ENCODE peak calls at places on chromosomes 16 and 17, in seven cellular contexts. V, K, N, H, Q, G and F are unnamed samples.

GRCh38 chr17:55454906-55455474 is 33.4 kb upstream of the MMD start:
- DNase-seq in V (no peak), Q (peak; percentile 93), N (no peak), K (no peak), H (no peak), G (no peak), F (peak; percentile 90)

GRCh38 chr16:1559446-1559975 is 26.0 kb downstream of the TMEM204 start:
- DNase-seq in N (no peak), K (no peak), V (no peak), Q (no peak), H (no peak), G (no peak), F (no peak)

GRCh38 chr17:73624496-73624988 is 19.7 kb downstream of the SDK2 start:
- DNase-seq in K (no peak), V (no peak), H (no peak), Q (no peak), G (no peak), N (no peak), F (no peak)

GRCh38 chr16:3656491-3657468 is 2.3 kb downstream of the DNASE1 start:
- DNase-seq in G (no peak), Q (peak; percentile 20), H (peak; percentile 44), K (no peak), V (peak; percentile 12), N (no peak), F (no peak)

GRCh38 chr16:53417011-53417410 is 17.3 kb upstream of the RBL2 start:
- DNase-seq in K (no peak), Q (peak; percentile 78), G (no peak), N (no peak), H (no peak), V (no peak), F (peak; percentile 52)

GRCh38 chr16:55015181-55015913 is 84.7 kb downstream of the IRX5 start:
- DNase-seq in K (no peak), Q (no peak), H (no peak), G (no peak), V (no peak), N (no peak), F (no peak)

GRCh38 chr16:88505405-88506082 is 52.5 kb downstream of the ZFPM1 start:
- DNase-seq in Q (no peak), V (peak; percentile 37), H (peak; percentile 76), N (peak; percentile 56), G (peak; percentile 79), K (no peak), F (no peak)

GRCh38 chr17:30093463-30094147 is 23.0 kb upstream of the NSRP1 start:
- DNase-seq in V (no peak), Q (peak; percentile 37), N (no peak), K (no peak), H (peak; percentile 41), G (peak; percentile 76), F (peak; percentile 70)

GRCh38 chr17:19384723-19385391 is 2.1 kb downstream of the MFAP4 start:
- DNase-seq in N (no peak), G (no peak), K (peak; percentile 97), V (peak; percentile 91), Q (peak; percentile 69), H (no peak), F (peak; percentile 75)

GRCh38 chr16:4494746-4495490 is 18.7 kb downstream of the HMOX2 start:
- DNase-seq in G (peak; percentile 33), V (no peak), Q (peak; percentile 86), H (no peak), N (no peak), K (no peak), F (peak; percentile 79)

GRCh38 chr16:4865231-4865860 is 18.1 kb downstream of the UBN1 start:
- DNase-seq in G (no peak), K (peak; percentile 21), N (no peak), H (no peak), Q (no peak), V (no peak), F (no peak)

GRCh38 chr17:7404737-7405412 is 978 bp upstream of the TMEM256 start:
- DNase-seq in K (no peak), N (no peak), Q (no peak), G (peak; percentile 74), V (peak; percentile 75), H (peak; percentile 68), F (peak; percentile 54)

GRCh38 chr17:64106918-64107317 is 23.0 kb downstream of the ERN1 start:
- DNase-seq in G (no peak), H (no peak), V (no peak), N (no peak), Q (no peak), K (no peak), F (no peak)

GRCh38 chr17:9986754-9987382 is 81.8 kb upstream of the RCVRN start:
- DNase-seq in V (no peak), K (no peak), N (no peak), G (no peak), H (no peak), Q (no peak), F (no peak)

GRCh38 chr17:55990332-55991006 is 162.8 kb upstream of the ANKFN1 start:
- DNase-seq in N (no peak), V (no peak), H (no peak), G (no peak), K (no peak), Q (no peak), F (no peak)

GRCh38 chr17:5545051-5545987 is 39.0 kb downstream of the NLRP1 start:
- DNase-seq in Q (peak; percentile 13), K (no peak), V (no peak), N (no peak), G (no peak), H (no peak), F (peak; percentile 24)

GRCh38 chr16:14322186-14322585 is 251.1 kb downstream of the MRTFB start:
- DNase-seq in H (no peak), N (no peak), V (no peak), Q (no peak), G (no peak), K (no peak), F (no peak)

GRCh38 chr16:997440-998051 is 16.0 kb downstream of the SOX8 start:
- DNase-seq in V (peak; percentile 55), H (peak; percentile 56), G (peak; percentile 41), N (no peak), Q (peak; percentile 57), K (no peak), F (peak; percentile 40)

GRCh38 chr17:68732301-68732749 is 131.2 kb upstream of the FAM20A start:
- DNase-seq in N (no peak), Q (no peak), H (no peak), V (no peak), G (no peak), K (no peak), F (no peak)

GRCh38 chr17:29357821-29358232 is 32.3 kb upstream of the TAOK1 start:
- DNase-seq in K (no peak), G (no peak), Q (peak; percentile 70), H (no peak), N (no peak), V (no peak), F (peak; percentile 16)

GRCh38 chr16:51818342-51818944 is 667.4 kb upstream of the SALL1 start:
- DNase-seq in V (no peak), N (no peak), K (no peak), Q (peak; percentile 78), H (peak; percentile 6), G (peak; percentile 75), F (peak; percentile 49)

GRCh38 chr17:59884861-59885260 is 7.9 kb downstream of the TUBD1 start:
- DNase-seq in K (no peak), H (no peak), N (no peak), V (no peak), Q (no peak), G (no peak), F (no peak)

GRCh38 chr17:31695456-31696090 is 163.5 kb downstream of the COPRS start:
- DNase-seq in H (no peak), N (no peak), Q (peak; percentile 47), V (no peak), K (no peak), G (no peak), F (peak; percentile 66)

GRCh38 chr17:7261377-7262191 is 694 bp downstream of the CLDN7 start:
- DNase-seq in N (peak; percentile 28), K (no peak), V (no peak), G (no peak), Q (no peak), H (no peak), F (no peak)

GRCh38 chr16:23060458-23061320 is 88.6 kb downstream of the USP31 start:
- DNase-seq in N (peak; percentile 32), H (peak; percentile 57), K (no peak), V (peak; percentile 87), Q (peak; percentile 76), G (peak; percentile 81), F (peak; percentile 75)

GRCh38 chr16:30974348-30974747 is 10.7 kb upstream of the HSD3B7 start:
- DNase-seq in N (no peak), G (no peak), K (no peak), V (no peak), Q (no peak), H (no peak), F (no peak)

GRCh38 chr17:14427914-14428639 is 127.2 kb downstream of the HS3ST3B1 start:
- DNase-seq in N (peak; percentile 55), K (no peak), Q (no peak), V (no peak), H (peak; percentile 46), G (no peak), F (no peak)

GRCh38 chr16:51248217-51248616 is 97.1 kb upstream of the SALL1 start:
- DNase-seq in H (no peak), V (no peak), K (peak; percentile 12), N (no peak), G (no peak), Q (no peak), F (no peak)

GRCh38 chr17:68972119-68972704 is 17.0 kb upstream of the ABCA8 start:
- DNase-seq in K (no peak), Q (peak; percentile 38), N (no peak), G (peak; percentile 16), V (no peak), H (no peak), F (peak; percentile 41)

GRCh38 chr17:17151055-17151454 is 55.1 kb downstream of the PLD6 start:
- DNase-seq in H (no peak), V (no peak), N (no peak), K (no peak), G (no peak), Q (peak; percentile 90), F (peak; percentile 84)